ENCODE peak calls at places on chromosomes 2 and 18, in five cellular contexts. F is transverse colon, R is SK-N-SH, M is K562, Y is H1. Q is an unnamed sample.

GRCh38 chr2:102063948-102064678 is 72.4 kb downstream of the IL1R2 start:
- DNase-seq in F (peak), R (peak), M (peak), Y (no peak), Q (peak)

GRCh38 chr18:62339106-62339988 is 14.2 kb downstream of the TNFRSF11A start:
- DNase-seq in F (peak), R (no peak), M (no peak), Y (peak), Q (no peak)

GRCh38 chr2:179097131-179097530 is 47.2 kb upstream of the CCDC141 start:
- DNase-seq in F (no peak), R (no peak), M (no peak), Y (no peak), Q (no peak)

GRCh38 chr2:202071107-202071506 is 1.9 kb upstream of the KIAA2012 start:
- DNase-seq in F (no peak), R (no peak), M (no peak), Y (no peak), Q (no peak)

GRCh38 chr18:46247938-46248337 is 143.8 kb downstream of the HAUS1 start:
- DNase-seq in F (no peak), R (no peak), M (no peak), Y (no peak), Q (no peak)

GRCh38 chr2:10215393-10215935 is 87.2 kb upstream of the HPCAL1 start:
- DNase-seq in F (no peak), R (no peak), M (no peak), Y (no peak), Q (no peak)

GRCh38 chr18:32049393-32050161 is 31.0 kb downstream of the RNF125 start:
- DNase-seq in F (peak), R (no peak), M (no peak), Y (no peak), Q (peak)

GRCh38 chr2:182366625-182367024 is 60.2 kb downstream of the PDE1A start:
- DNase-seq in F (no peak), R (no peak), M (no peak), Y (no peak), Q (no peak)

GRCh38 chr18:3117493-3118192 is 102.1 kb downstream of the MYOM1 start:
- DNase-seq in F (no peak), R (no peak), M (no peak), Y (no peak), Q (no peak)

GRCh38 chr2:79855264-79856006 is 342.6 kb downstream of the CTNNA2 start:
- DNase-seq in F (peak), R (peak), M (no peak), Y (peak), Q (peak)

GRCh38 chr2:147558620-147559019 is 286.2 kb upstream of the ACVR2A start:
- DNase-seq in F (no peak), R (no peak), M (no peak), Y (no peak), Q (no peak)

GRCh38 chr2:218991674-218992168 is 1.5 kb downstream of the CRYBA2 start:
- DNase-seq in F (no peak), R (peak), M (peak), Y (no peak), Q (no peak)

GRCh38 chr2:69366-70344 is 23.4 kb upstream of the FAM110C start:
- DNase-seq in F (peak), R (no peak), M (peak), Y (no peak), Q (peak)

GRCh38 chr2:168189835-168190426 is 57.5 kb downstream of the STK39 start:
- DNase-seq in F (peak), R (no peak), M (no peak), Y (no peak), Q (no peak)

GRCh38 chr18:74604774-74605173 is 7.1 kb downstream of the ZNF407 start:
- DNase-seq in F (no peak), R (no peak), M (no peak), Y (no peak), Q (no peak)

GRCh38 chr2:45178359-45178758 is 169.1 kb upstream of the SIX2 start:
- DNase-seq in F (no peak), R (no peak), M (no peak), Y (no peak), Q (no peak)

GRCh38 chr2:177906041-177906718 is 166.4 kb downstream of the PDE11A start:
- DNase-seq in F (peak), R (peak), M (peak), Y (peak), Q (peak)

GRCh38 chr18:78902795-78903435 is 76.7 kb upstream of the SALL3 start:
- DNase-seq in F (no peak), R (no peak), M (no peak), Y (peak), Q (no peak)

GRCh38 chr18:78903436-78904178 is 76.0 kb upstream of the SALL3 start:
- DNase-seq in F (no peak), R (no peak), M (no peak), Y (peak), Q (no peak)

GRCh38 chr18:78906066-78906465 is 73.6 kb upstream of the SALL3 start:
- DNase-seq in F (no peak), R (no peak), M (no peak), Y (peak), Q (no peak)

GRCh38 chr18:78904179-78904531 is 75.5 kb upstream of the SALL3 start:
- DNase-seq in F (no peak), R (no peak), M (no peak), Y (no peak), Q (no peak)

DNA sequence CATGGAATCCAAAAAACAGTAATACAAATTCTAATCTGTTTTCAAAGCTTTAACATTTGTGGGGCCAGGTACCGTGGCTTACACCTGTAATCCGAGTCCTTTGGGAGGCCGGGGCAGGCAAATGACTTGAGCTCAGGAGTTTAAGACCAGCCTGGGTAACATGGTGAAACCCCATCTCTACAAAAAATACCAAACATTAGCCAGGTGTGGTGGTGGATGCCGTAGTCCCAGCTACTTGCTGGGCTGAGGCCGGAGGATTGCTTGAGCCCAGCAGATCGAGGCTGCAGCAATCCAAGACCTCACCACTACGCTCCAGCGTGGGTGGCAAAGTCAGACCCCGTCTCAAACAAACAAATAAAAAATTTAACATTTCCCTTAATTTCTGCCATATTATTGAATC is 74.3 kb upstream of the SALL3 start:
- DNase-seq in F (no peak), R (no peak), M (no peak), Y (peak), Q (no peak)
- TF ChIP-seq POLR2AphosphoS5 in F (no peak), R (no peak), M (no peak), Y (no peak), Q (no peak)

GRCh38 chr2:160294339-160294803 is 94.3 kb upstream of the ITGB6 start:
- DNase-seq in F (peak), R (no peak), M (no peak), Y (no peak), Q (no peak)
- TF ChIP-seq POLR2AphosphoS5 in F (no peak), R (no peak), M (no peak), Y (no peak), Q (peak)

DNA sequence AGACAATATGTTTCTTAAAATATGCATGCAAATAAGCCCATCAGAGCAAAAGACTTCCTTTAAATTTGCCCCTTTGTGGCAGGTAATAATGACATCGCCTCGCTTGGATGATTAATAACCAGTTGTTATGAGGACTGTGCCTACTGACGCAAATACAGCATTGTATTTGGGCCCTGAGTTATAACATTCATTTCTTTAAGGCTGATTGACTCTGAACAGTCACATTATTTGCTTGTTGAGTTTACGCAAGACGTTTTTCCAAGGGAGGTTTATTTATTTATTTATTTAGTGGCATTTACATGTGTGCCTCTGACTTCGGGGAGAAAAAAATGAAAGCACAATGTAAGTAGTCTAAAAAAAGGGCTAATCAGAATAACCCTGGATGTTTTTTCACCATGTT is 88.3 kb downstream of the SLC8A1 start:
- DNase-seq in F (no peak), R (no peak), M (no peak), Y (no peak), Q (no peak)
- TF ChIP-seq POLR2AphosphoS5 in F (no peak), R (no peak), M (no peak), Y (no peak), Q (no peak)

GRCh38 chr2:189348369-189348768 is 92.9 kb upstream of the WDR75 start:
- DNase-seq in F (no peak), R (no peak), M (no peak), Y (no peak), Q (no peak)

GRCh38 chr2:189347540-189347939 is 93.7 kb upstream of the WDR75 start:
- DNase-seq in F (peak), R (no peak), M (peak), Y (no peak), Q (no peak)

GRCh38 chr2:189350515-189351209 is 90.6 kb upstream of the WDR75 start:
- DNase-seq in F (no peak), R (no peak), M (no peak), Y (no peak), Q (no peak)
- TF ChIP-seq POLR2AphosphoS5 in F (peak), R (peak), M (no peak), Y (no peak), Q (peak)

DNA sequence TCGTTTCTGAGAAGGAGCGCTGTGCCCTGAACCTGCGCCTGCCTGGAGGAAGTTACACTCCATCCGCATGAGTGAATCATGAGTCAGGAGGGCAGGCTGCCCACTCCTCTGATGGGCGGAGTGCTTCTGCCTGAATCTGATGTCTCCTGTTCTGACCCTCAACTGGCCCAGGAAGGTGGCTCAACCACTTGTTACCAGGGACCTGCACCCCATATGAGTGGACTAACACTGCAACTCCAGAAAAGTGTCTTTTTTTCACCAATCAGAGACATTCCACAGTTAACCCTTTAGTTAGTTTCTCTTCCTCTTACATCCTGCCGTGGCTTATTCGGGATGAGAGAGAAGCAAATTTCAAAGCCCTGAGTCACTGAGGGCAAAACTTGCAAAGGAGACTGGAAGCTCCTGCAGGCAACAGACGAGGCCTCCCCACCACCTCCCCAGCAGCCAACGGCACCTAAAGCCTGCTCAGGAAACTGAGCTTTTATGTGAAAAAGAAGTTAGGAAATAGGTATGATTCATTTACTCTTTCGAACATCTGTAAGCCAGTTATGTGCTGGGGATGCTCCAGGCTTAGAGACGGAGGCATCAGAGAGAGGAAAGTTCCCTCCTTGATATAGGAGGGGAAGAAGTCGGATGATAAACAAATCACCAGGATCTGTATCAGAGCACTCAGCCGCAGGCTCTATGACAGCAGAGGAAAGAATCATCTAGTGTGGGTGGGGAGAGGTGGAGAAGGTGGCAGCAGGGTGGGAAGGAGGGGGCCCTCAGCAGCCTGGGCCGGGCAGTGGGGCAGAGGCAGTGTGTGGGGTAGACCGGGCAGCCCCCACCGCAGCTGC is 31.0 kb downstream of the MBP start:
- DNase-seq in F (peak), R (peak), M (no peak), Y (peak), Q (peak)
- TF ChIP-seq POLR2AphosphoS5 in F (no peak), R (peak), M (no peak), Y (no peak), Q (peak)

GRCh38 chr2:172172513-172173217 is 70.0 kb upstream of the DLX2 start:
- DNase-seq in F (peak), R (peak), M (peak), Y (peak), Q (peak)
- TF ChIP-seq POLR2AphosphoS5 in F (no peak), R (no peak), M (no peak), Y (peak), Q (peak)

GRCh38 chr2:48092846-48093498 is 186.7 kb upstream of the FBXO11 start:
- DNase-seq in F (no peak), R (no peak), M (no peak), Y (no peak), Q (no peak)

GRCh38 chr2:48104418-48104817 is 198.1 kb upstream of the FBXO11 start:
- DNase-seq in F (no peak), R (no peak), M (no peak), Y (no peak), Q (no peak)

DNA sequence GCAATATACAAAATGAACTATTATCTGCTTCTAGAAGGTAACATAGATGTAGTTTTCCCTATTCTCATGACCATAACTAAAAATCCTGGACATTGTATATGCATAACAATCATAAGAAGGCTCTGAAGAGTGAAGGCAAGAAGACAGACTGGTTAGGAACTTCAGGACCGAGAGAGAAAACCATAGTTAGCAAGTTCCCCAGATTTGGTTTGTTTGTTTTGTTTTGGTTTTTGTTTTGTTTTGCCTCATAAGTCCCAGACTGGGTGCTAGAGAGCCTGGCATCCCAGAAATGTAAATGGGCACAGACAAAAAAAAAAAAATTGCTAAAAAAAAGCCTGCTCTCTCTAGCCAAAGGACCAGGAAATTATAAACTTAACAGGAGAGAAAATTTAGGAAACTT is 192.2 kb upstream of the FBXO11 start:
- DNase-seq in F (no peak), R (no peak), M (no peak), Y (no peak), Q (no peak)
- TF ChIP-seq POLR2AphosphoS5 in F (no peak), R (no peak), M (no peak), Y (no peak), Q (no peak)

DNA sequence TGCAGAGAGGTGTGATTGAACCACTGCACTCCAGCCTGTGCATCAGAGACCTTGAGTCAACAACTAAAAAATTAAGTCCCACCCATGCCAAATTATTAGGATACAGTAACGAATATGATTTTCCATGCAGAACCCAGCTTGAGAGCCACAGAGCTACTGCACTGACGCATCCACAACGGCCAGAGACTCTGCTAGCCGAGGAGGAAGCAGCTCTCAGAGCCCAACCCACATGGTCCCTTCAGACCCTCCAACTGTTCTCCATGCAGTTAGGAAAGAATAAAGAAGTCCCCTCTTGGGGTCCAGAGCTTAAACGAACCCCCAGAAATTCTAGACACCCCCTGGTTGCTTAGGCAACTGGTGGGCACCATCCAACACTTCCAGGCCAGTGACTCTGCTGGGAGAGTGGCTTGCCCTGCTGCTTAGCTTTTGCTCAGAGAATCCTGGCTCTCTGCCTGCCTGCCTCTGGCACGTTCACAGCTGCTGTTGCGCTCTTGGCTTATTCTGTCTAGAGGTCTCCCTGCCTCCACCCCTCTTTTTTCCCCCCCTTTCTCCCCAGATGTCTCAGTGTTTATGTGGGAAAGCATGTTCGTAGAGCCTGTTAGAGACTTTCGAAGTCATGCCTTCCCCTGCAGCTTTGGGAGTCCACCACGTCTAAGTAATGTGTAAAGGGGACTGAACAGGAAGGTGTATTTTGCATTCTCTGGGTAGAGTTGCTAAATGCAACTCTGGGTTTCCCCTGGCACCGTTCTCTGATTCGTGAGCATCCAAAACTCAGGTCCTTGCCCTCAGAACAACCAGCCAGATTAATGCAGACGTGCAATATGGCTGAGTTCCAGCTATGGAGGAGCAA is 26.0 kb upstream of the SP3 start:
- DNase-seq in F (peak), R (peak), M (no peak), Y (no peak), Q (peak)
- TF ChIP-seq POLR2AphosphoS5 in F (peak), R (no peak), M (no peak), Y (no peak), Q (no peak)

GRCh38 chr2:204530464-204530805 is 14.8 kb upstream of the PARD3B start:
- DNase-seq in F (no peak), R (no peak), M (no peak), Y (no peak), Q (no peak)

GRCh38 chr2:204535356-204535755 is 9.9 kb upstream of the PARD3B start:
- DNase-seq in F (no peak), R (no peak), M (no peak), Y (no peak), Q (no peak)

GRCh38 chr2:204529795-204530463 is 15.3 kb upstream of the PARD3B start:
- DNase-seq in F (peak), R (no peak), M (no peak), Y (no peak), Q (no peak)

GRCh38 chr2:204535764-204536163 is 9.5 kb upstream of the PARD3B start:
- DNase-seq in F (no peak), R (no peak), M (no peak), Y (no peak), Q (no peak)

DNA sequence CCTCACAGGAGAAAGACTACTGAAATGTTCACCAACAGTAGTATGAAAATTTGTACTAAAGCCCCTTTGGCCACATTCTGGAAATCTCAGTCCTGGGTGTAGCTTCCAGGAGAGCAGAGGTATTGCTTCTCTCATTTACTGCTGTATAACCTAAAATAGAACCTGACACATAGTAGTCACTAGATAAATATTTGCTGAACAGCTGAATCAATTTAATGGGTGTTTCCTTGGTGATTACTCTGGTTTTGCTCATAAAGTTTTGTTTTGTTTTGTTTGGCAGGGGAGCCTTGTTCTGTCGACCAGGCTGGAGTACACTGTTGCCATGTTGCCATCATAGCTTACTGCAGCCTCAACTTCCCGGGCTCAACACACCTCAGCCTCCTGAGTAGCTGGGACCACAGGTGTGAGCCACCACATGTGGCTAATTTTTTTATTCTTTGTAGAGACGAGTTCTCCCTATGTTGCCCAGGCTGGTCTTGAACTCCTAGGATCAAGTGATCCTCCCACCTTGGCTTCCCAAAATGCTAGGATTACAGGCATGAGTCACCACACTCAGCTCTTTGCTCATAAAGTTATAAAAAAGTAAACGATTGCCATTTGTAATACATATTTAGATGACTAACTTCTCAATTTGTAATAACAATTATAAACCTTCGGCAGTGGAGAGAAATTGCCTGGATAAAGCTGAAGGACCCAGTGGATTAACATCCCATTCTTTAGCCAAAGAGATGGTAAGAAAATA is 11.5 kb upstream of the PARD3B start:
- DNase-seq in F (no peak), R (no peak), M (no peak), Y (no peak), Q (no peak)
- TF ChIP-seq POLR2AphosphoS5 in F (no peak), R (no peak), M (no peak), Y (no peak), Q (no peak)

Q was measured in stomach.